ENCODE peak calls at places on chromosomes 16 and 17, in six cellular contexts. K, A, G, F, V and O are unnamed samples.

GRCh38 chr16:23742761-23743160 is 12.1 kb upstream of the CHP2 start:
- DNase-seq in F (no peak), V (no peak), G (no peak), K (no peak), A (no peak), O (no peak)

GRCh38 chr17:79993390-79994221 is 42.1 kb downstream of the TBC1D16 start:
- DNase-seq in G (no peak), F (no peak), K (no peak), V (peak; percentile 99), A (no peak), O (no peak)

GRCh38 chr17:75535119-75535537 is 9.6 kb downstream of the LLGL2 start:
- DNase-seq in V (no peak), F (peak; percentile 26), G (no peak), A (no peak), K (no peak), O (no peak)

GRCh38 chr17:19724501-19725420 is 8.4 kb upstream of the SLC47A2 start:
- DNase-seq in V (no peak), F (no peak), A (no peak), G (no peak), K (no peak), O (no peak)

GRCh38 chr16:67632415-67633172 is 12.3 kb upstream of the CARMIL2 start:
- DNase-seq in K (no peak), G (no peak), F (no peak), V (peak; percentile 89), A (no peak), O (no peak)

GRCh38 chr17:8072727-8073461 is 14.6 kb downstream of the ALOX12B start:
- DNase-seq in A (peak; percentile 68), K (no peak), G (no peak), F (no peak), V (no peak), O (peak; percentile 54)

GRCh38 chr16:12716658-12717057 is 87.0 kb downstream of the CPPED1 start:
- DNase-seq in G (no peak), V (peak; percentile 83), K (no peak), A (no peak), F (no peak), O (no peak)

GRCh38 chr16:50326835-50327465 is 41.8 kb downstream of the BRD7 start:
- DNase-seq in V (no peak), K (peak; percentile 41), A (peak; percentile 58), F (peak; percentile 25), G (peak; percentile 31), O (no peak)

GRCh38 chr17:54901230-54901847 is 687 bp downstream of the TOM1L1 start:
- DNase-seq in V (peak; percentile 16), A (no peak), K (peak; percentile 21), G (peak; percentile 48), F (no peak), O (peak; percentile 27)

GRCh38 chr17:65131946-65132345 is 5.2 kb upstream of the RGS9 start:
- DNase-seq in V (peak; percentile 57), A (no peak), G (no peak), K (no peak), F (no peak), O (no peak)

GRCh38 chr17:78532311-78532710 is 44.9 kb downstream of the DNAH17 start:
- DNase-seq in K (no peak), V (no peak), F (no peak), A (no peak), G (no peak), O (no peak)

GRCh38 chr16:4944333-4945281 is 7.7 kb upstream of the PPL start:
- DNase-seq in A (peak; percentile 71), V (peak; percentile 98), F (no peak), G (peak; percentile 84), K (peak; percentile 54), O (peak; percentile 64)

GRCh38 chr16:875182-876040 is 74.9 kb upstream of the GNG13 start:
- DNase-seq in A (no peak), F (no peak), G (no peak), K (no peak), V (no peak), O (no peak)

GRCh38 chr16:2008009-2008526 is 1.6 kb downstream of the ZNF598 start:
- DNase-seq in K (no peak), V (no peak), A (no peak), G (no peak), F (no peak), O (no peak)

GRCh38 chr16:78770353-78771091 is 671.1 kb downstream of the WWOX start:
- DNase-seq in F (no peak), V (peak; percentile 67), G (no peak), K (peak; percentile 86), A (peak; percentile 95), O (peak; percentile 81)

GRCh38 chr17:33124185-33124584 is 132.5 kb downstream of the SPACA3 start:
- DNase-seq in G (no peak), K (no peak), F (no peak), A (no peak), V (no peak), O (peak; percentile 60)

GRCh38 chr17:41404024-41404651 is 6.7 kb upstream of the KRT31 start:
- DNase-seq in K (no peak), G (peak; percentile 99), V (peak; percentile 95), A (no peak), F (no peak), O (no peak)

GRCh38 chr17:49703557-49704277 is 4.0 kb downstream of the SLC35B1 start:
- DNase-seq in G (peak; percentile 38), V (peak; percentile 90), A (no peak), F (no peak), K (peak; percentile 24), O (no peak)

GRCh38 chr16:73142069-73142880 is 94.3 kb upstream of the ZFHX3 start:
- DNase-seq in F (no peak), A (no peak), K (no peak), G (no peak), V (no peak), O (no peak)

GRCh38 chr16:73143681-73144370 is 95.9 kb upstream of the ZFHX3 start:
- DNase-seq in A (no peak), K (no peak), F (no peak), V (no peak), G (no peak), O (no peak)

GRCh38 chr16:73142995-73143394 is 95.1 kb upstream of the ZFHX3 start:
- DNase-seq in K (no peak), V (no peak), A (no peak), F (no peak), G (no peak), O (no peak)

GRCh38 chr16:73147958-73148357 is 100.0 kb upstream of the ZFHX3 start:
- DNase-seq in G (no peak), F (no peak), K (no peak), A (no peak), V (no peak), O (no peak)

DNA sequence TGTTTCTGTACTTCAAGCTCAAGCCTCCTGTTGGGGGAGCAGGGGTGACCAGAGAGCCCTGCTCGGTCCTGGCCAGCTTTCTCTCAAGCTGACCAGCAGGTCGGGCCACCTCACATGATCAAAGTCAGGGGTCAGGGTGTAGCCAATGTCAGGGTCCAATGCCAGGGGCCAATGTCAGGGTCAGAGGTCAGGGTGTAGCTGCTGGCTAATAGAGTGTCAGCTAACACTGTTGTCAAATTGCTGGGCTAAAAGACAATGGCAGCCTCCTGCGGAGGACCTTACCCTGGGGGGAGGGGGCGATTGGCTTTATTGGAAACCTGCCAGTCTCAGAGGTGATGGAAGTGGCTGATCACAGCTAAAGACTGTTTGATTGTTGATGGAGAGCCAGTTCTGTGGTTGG is 97.2 kb upstream of the ZFHX3 start:
- DNase-seq in F (no peak), K (no peak), V (no peak), A (peak; percentile 49), G (no peak), O (no peak)
- TF ChIP-seq RAD21 in F (no peak), K (no peak), V (no peak), A (no peak), G (no peak), O (no peak)

DNA sequence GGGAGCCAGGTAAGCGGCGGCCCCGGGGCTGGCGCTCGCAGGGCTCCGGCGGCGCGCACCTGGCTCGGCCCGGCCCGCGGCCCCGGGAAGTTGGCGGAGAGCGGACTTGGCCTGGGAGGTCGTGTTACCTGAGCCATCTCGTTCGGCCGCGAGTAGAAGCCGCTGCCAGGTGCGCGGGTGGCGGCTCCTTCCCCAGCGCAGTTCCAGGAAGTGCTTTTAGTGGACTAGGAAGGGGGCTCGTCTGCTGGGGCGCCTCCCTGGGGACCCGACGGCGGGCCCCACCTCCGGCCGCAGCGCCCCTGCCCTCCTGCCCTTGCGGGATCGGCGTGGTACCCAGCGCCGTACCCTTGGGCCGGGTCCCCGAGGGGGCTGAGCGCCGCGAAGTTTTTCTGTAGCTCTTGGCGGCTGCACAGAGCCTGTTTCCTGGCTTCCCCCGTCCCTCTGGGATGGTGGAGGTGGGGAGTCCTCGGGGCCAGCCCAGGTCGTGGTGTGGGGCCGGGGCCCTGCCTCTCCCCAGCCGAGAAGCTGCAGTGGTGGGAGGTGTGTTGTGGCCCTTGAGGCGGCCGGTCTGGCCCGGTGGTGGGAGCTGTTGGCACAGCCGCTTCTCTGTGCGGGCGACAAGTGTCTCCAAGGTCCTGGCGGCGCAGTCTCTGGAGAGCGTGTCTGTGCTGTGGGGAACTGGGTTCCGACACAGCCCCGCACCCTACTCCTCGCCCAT is 96.9 kb downstream of the RAB11FIP4 start:
- DNase-seq in G (no peak), F (no peak), K (no peak), V (no peak), A (no peak), O (peak; percentile 68)
- TF ChIP-seq YY1 in G (no peak), F (no peak), K (no peak), V (no peak), A (no peak), O (no peak)

DNA sequence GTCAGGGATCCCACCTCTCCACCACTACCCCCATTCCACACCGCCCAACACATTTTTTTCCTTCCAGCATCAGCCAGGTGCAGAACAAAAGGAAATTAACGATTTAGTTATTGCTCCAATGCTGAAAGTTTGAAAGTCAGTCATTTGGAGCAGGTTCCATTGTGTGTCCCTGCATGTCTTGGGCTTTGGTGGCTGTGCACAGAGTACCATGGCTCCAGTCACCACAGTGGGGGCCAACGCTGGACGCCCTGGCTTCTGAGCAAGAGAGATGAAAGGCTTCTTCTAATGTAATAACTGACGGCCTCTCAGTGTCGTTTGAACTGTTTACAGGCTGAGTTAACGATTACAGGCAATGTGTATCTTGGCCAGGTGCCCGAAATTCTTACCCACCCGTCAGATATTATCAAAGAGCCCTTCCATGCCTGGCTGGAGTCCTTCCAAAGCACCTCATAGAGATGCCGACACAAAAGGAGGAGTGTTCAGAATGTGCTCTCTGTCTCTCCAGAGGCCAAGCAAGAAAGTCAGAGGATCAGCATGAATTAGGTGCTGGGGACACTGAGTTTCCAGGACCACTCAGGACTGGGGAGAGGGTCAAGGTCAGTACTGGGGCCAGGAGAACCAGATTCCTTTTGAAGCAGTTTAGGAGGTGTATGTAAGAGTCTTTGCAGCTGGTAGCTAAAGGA is 25.9 kb downstream of the RNF43 start:
- DNase-seq in G (peak; percentile 100), F (no peak), V (peak; percentile 100), A (no peak), K (peak; percentile 67), O (peak; percentile 75)
- TF ChIP-seq RAD21 in G (peak; percentile 56), F (no peak), V (peak; percentile 66), A (no peak), K (no peak), O (peak; percentile 10)

GRCh38 chr16:58198022-58198683 is at the start of gene CSNK2A2:
- DNase-seq in V (peak; percentile 56), A (peak; percentile 72), F (no peak), K (peak; percentile 95), G (peak; percentile 32), O (peak; percentile 99)

GRCh38 chr16:58197314-58198012 is 443 bp downstream of the CSNK2A2 start:
- DNase-seq in A (peak; percentile 53), V (no peak), F (no peak), G (no peak), K (peak; percentile 50), O (peak; percentile 74)

GRCh38 chr16:58195771-58196170 is 2.1 kb downstream of the CSNK2A2 start:
- DNase-seq in F (no peak), V (no peak), G (no peak), A (no peak), K (no peak), O (no peak)

GRCh38 chr16:58195344-58195743 is 2.6 kb downstream of the CSNK2A2 start:
- DNase-seq in K (no peak), G (no peak), A (no peak), F (no peak), V (no peak), O (no peak)

GRCh38 chr16:58196898-58197313 is 1.0 kb downstream of the CSNK2A2 start:
- DNase-seq in K (no peak), A (no peak), F (no peak), G (no peak), V (no peak), O (peak; percentile 30)
- TF ChIP-seq YY1 in K (no peak), A (no peak), F (no peak), G (no peak), V (no peak), O (no peak)